ENCODE peak calls at places on chromosomes 4 and X, in six cellular contexts. One of them, this sample, is unnamed.
A peak's percentile ranks its signal among the peaks of the same experiment; 100 is the strongest.

GRCh38 chr4:15653864-15654391 is 1.2 kb downstream of the FBXL5 start:
- DNase-seq in mammary epithelial cell: peak; percentile 66
- DNase-seq in caudate nucleus: no peak
- DNase-seq in CD8-positive, alpha-beta T cell: no peak
- DNase-seq in lung: no peak
- DNase-seq in tibial artery: no peak
- DNase-seq in this sample: no peak

GRCh38 chrX:63922221-63922620 is 137.2 kb upstream of the ARHGEF9 start:
- DNase-seq in mammary epithelial cell: peak; percentile 9
- DNase-seq in caudate nucleus: no peak
- DNase-seq in CD8-positive, alpha-beta T cell: no peak
- DNase-seq in lung: no peak
- DNase-seq in tibial artery: no peak
- DNase-seq in this sample: no peak

GRCh38 chrX:80576815-80577533 is 156.7 kb downstream of the TENT5D start:
- DNase-seq in mammary epithelial cell: no peak
- DNase-seq in caudate nucleus: no peak
- DNase-seq in CD8-positive, alpha-beta T cell: no peak
- DNase-seq in lung: no peak
- DNase-seq in tibial artery: no peak
- DNase-seq in this sample: no peak

GRCh38 chrX:133958997-133959688 is 26.3 kb downstream of the GPC3 start:
- DNase-seq in mammary epithelial cell: no peak
- DNase-seq in caudate nucleus: no peak
- DNase-seq in CD8-positive, alpha-beta T cell: no peak
- DNase-seq in lung: no peak
- DNase-seq in tibial artery: no peak
- DNase-seq in this sample: no peak

GRCh38 chr4:172850838-172851237 is 317.8 kb upstream of the GALNT7 start:
- DNase-seq in mammary epithelial cell: peak; percentile 88
- DNase-seq in caudate nucleus: no peak
- DNase-seq in CD8-positive, alpha-beta T cell: no peak
- DNase-seq in lung: no peak
- DNase-seq in tibial artery: no peak
- DNase-seq in this sample: peak; percentile 68

GRCh38 chr4:176534566-176534965 is 214.8 kb downstream of the SPCS3 start:
- DNase-seq in mammary epithelial cell: peak; percentile 57
- DNase-seq in caudate nucleus: no peak
- DNase-seq in CD8-positive, alpha-beta T cell: no peak
- DNase-seq in lung: no peak
- DNase-seq in tibial artery: no peak
- DNase-seq in this sample: peak; percentile 34

GRCh38 chr4:791866-792630 is 33.9 kb downstream of the CPLX1 start:
- DNase-seq in mammary epithelial cell: no peak
- DNase-seq in caudate nucleus: no peak
- DNase-seq in CD8-positive, alpha-beta T cell: no peak
- DNase-seq in lung: no peak
- DNase-seq in tibial artery: no peak
- DNase-seq in this sample: no peak

GRCh38 chr4:53012738-53013137 is 150.6 kb downstream of the RASL11B start:
- DNase-seq in mammary epithelial cell: no peak
- DNase-seq in caudate nucleus: no peak
- DNase-seq in CD8-positive, alpha-beta T cell: no peak
- DNase-seq in lung: no peak
- DNase-seq in tibial artery: no peak
- DNase-seq in this sample: no peak

GRCh38 chr4:80201326-80202151 is 4.2 kb downstream of the PRDM8 start:
- DNase-seq in mammary epithelial cell: no peak
- DNase-seq in caudate nucleus: no peak
- DNase-seq in CD8-positive, alpha-beta T cell: peak; percentile 52
- DNase-seq in lung: no peak
- DNase-seq in tibial artery: peak; percentile 37
- DNase-seq in this sample: no peak

GRCh38 chr4:84928089-84928488 is 38.4 kb downstream of the WDFY3 start:
- DNase-seq in mammary epithelial cell: no peak
- DNase-seq in caudate nucleus: no peak
- DNase-seq in CD8-positive, alpha-beta T cell: no peak
- DNase-seq in lung: no peak
- DNase-seq in tibial artery: no peak
- DNase-seq in this sample: no peak

GRCh38 chrX:136035663-136036062 is 50.4 kb downstream of the SLC9A6 start:
- DNase-seq in mammary epithelial cell: no peak
- DNase-seq in caudate nucleus: no peak
- DNase-seq in CD8-positive, alpha-beta T cell: no peak
- DNase-seq in lung: no peak
- DNase-seq in tibial artery: no peak
- DNase-seq in this sample: no peak

GRCh38 chrX:136034622-136035021 is 49.4 kb downstream of the SLC9A6 start:
- DNase-seq in mammary epithelial cell: no peak
- DNase-seq in caudate nucleus: no peak
- DNase-seq in CD8-positive, alpha-beta T cell: no peak
- DNase-seq in lung: no peak
- DNase-seq in tibial artery: no peak
- DNase-seq in this sample: no peak

GRCh38 chrX:136030357-136031225 is 45.4 kb downstream of the SLC9A6 start:
- DNase-seq in mammary epithelial cell: no peak
- DNase-seq in caudate nucleus: no peak
- DNase-seq in CD8-positive, alpha-beta T cell: no peak
- DNase-seq in lung: no peak
- DNase-seq in tibial artery: peak; percentile 70
- DNase-seq in this sample: no peak

GRCh38 chrX:136031626-136032025 is 46.4 kb downstream of the SLC9A6 start:
- DNase-seq in mammary epithelial cell: no peak
- DNase-seq in caudate nucleus: no peak
- DNase-seq in CD8-positive, alpha-beta T cell: no peak
- DNase-seq in lung: no peak
- DNase-seq in tibial artery: no peak
- DNase-seq in this sample: no peak

DNA sequence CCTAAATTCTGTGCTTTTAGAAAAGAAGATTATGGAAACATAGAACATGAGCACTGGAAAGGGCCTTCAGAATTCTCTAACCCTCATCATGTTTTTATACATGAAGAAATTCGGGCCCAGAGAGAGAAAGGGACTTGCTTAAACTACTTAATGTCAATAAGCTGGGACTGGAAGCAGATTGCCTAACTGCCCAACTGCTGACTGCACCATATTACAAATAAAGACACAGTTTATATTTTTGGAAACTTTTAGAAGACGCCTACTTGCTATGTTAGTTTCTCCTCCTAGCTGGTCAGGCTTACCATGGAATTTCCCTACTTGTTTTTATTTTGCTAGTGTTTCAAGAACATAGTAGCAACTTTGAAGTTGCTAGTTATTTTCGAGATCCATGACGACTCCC is 47.1 kb downstream of the SLC9A6 start:
- DNase-seq in mammary epithelial cell: no peak
- DNase-seq in caudate nucleus: no peak
- DNase-seq in CD8-positive, alpha-beta T cell: no peak
- DNase-seq in lung: no peak
- DNase-seq in tibial artery: peak; percentile 52
- DNase-seq in this sample: no peak
- H3K27ac ChIP-seq in mammary epithelial cell: no peak overlapping the region
- H3K27ac ChIP-seq in caudate nucleus: no peak overlapping the region
- H3K27ac ChIP-seq in CD8-positive, alpha-beta T cell: no peak overlapping the region
- H3K27ac ChIP-seq in lung: no peak overlapping the region
- H3K27ac ChIP-seq in tibial artery: peak overlapping the region; percentile 81
- H3K27ac ChIP-seq in this sample: no peak overlapping the region

GRCh38 chr4:125003840-125004239 is 291.3 kb upstream of the ANKRD50 start:
- DNase-seq in mammary epithelial cell: no peak
- DNase-seq in caudate nucleus: no peak
- DNase-seq in CD8-positive, alpha-beta T cell: no peak
- DNase-seq in lung: no peak
- DNase-seq in tibial artery: no peak
- DNase-seq in this sample: no peak

DNA sequence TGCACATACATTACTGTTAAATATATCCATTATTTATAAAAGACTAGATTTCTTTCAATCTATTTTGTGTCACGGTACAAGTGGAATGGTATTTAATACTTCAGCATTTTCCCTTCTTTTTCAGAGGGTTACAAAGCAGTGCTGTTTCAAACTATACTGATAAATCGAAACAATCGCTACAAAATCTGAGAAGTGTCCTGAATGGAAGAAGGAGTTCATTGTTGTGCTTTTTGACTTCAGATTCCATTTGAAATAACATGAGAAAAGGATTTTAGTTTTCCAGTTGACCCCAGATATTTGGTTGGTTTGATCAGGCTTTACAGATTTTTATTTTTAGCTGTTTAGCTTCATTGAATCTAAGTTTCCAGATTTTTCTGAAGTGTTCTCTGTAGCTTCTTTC is 292.1 kb upstream of the ANKRD50 start:
- DNase-seq in mammary epithelial cell: no peak
- DNase-seq in caudate nucleus: no peak
- DNase-seq in CD8-positive, alpha-beta T cell: no peak
- DNase-seq in lung: no peak
- DNase-seq in tibial artery: no peak
- DNase-seq in this sample: no peak
- H3K27ac ChIP-seq in mammary epithelial cell: no peak overlapping the region
- H3K27ac ChIP-seq in caudate nucleus: no peak overlapping the region
- H3K27ac ChIP-seq in CD8-positive, alpha-beta T cell: no peak overlapping the region
- H3K27ac ChIP-seq in lung: no peak overlapping the region
- H3K27ac ChIP-seq in tibial artery: no peak overlapping the region
- H3K27ac ChIP-seq in this sample: no peak overlapping the region

GRCh38 chr4:119040711-119041185 is 94.9 kb upstream of the MYOZ2 start:
- DNase-seq in mammary epithelial cell: peak; percentile 83
- DNase-seq in caudate nucleus: no peak
- DNase-seq in CD8-positive, alpha-beta T cell: no peak
- DNase-seq in lung: no peak
- DNase-seq in tibial artery: no peak
- DNase-seq in this sample: no peak

GRCh38 chr4:119044919-119045318 is 90.7 kb upstream of the MYOZ2 start:
- DNase-seq in mammary epithelial cell: no peak
- DNase-seq in caudate nucleus: no peak
- DNase-seq in CD8-positive, alpha-beta T cell: no peak
- DNase-seq in lung: no peak
- DNase-seq in tibial artery: no peak
- DNase-seq in this sample: no peak

GRCh38 chr4:119040261-119040660 is 95.4 kb upstream of the MYOZ2 start:
- DNase-seq in mammary epithelial cell: no peak
- DNase-seq in caudate nucleus: no peak
- DNase-seq in CD8-positive, alpha-beta T cell: no peak
- DNase-seq in lung: no peak
- DNase-seq in tibial artery: no peak
- DNase-seq in this sample: no peak

GRCh38 chr4:119039779-119040178 is 95.9 kb upstream of the MYOZ2 start:
- DNase-seq in mammary epithelial cell: no peak
- DNase-seq in caudate nucleus: no peak
- DNase-seq in CD8-positive, alpha-beta T cell: no peak
- DNase-seq in lung: no peak
- DNase-seq in tibial artery: no peak
- DNase-seq in this sample: no peak

GRCh38 chr4:119041951-119042560 is 93.6 kb upstream of the MYOZ2 start:
- DNase-seq in mammary epithelial cell: peak; percentile 68
- DNase-seq in caudate nucleus: peak; percentile 14
- DNase-seq in CD8-positive, alpha-beta T cell: peak; percentile 18
- DNase-seq in lung: peak; percentile 56
- DNase-seq in tibial artery: peak; percentile 45
- DNase-seq in this sample: no peak
- H3K27ac ChIP-seq in mammary epithelial cell: no peak overlapping the region
- H3K27ac ChIP-seq in caudate nucleus: no peak overlapping the region
- H3K27ac ChIP-seq in CD8-positive, alpha-beta T cell: no peak overlapping the region
- H3K27ac ChIP-seq in lung: no peak overlapping the region
- H3K27ac ChIP-seq in tibial artery: peak overlapping the region; percentile 86
- H3K27ac ChIP-seq in this sample: no peak overlapping the region

DNA sequence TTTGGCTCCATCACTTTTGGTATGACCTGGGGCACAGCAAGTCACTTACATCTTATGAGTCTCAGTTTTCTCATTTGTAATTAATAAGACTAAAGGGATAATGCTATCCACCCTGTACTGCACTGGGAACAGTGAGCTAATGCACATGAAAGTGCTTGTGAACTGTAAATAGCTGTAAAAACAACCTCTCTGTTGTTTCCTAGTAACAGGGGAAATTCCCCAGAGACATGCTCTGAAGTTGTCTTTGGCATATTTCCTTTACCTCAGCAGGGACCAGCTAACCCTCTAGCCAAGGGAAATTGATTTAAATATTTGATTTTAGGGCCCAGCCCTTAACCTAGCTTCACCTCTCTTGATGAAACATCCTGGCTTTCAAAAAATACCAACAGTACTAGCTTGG is 6.1 kb upstream of the CYSLTR1 start:
- DNase-seq in mammary epithelial cell: no peak
- DNase-seq in caudate nucleus: no peak
- DNase-seq in CD8-positive, alpha-beta T cell: no peak
- DNase-seq in lung: no peak
- DNase-seq in tibial artery: no peak
- DNase-seq in this sample: no peak
- H3K27ac ChIP-seq in mammary epithelial cell: no peak overlapping the region
- H3K27ac ChIP-seq in caudate nucleus: no peak overlapping the region
- H3K27ac ChIP-seq in CD8-positive, alpha-beta T cell: no peak overlapping the region
- H3K27ac ChIP-seq in lung: no peak overlapping the region
- H3K27ac ChIP-seq in tibial artery: no peak overlapping the region
- H3K27ac ChIP-seq in this sample: no peak overlapping the region

GRCh38 chrX:13467243-13467642 is 102.2 kb upstream of the EGFL6 start:
- DNase-seq in mammary epithelial cell: no peak
- DNase-seq in caudate nucleus: no peak
- DNase-seq in CD8-positive, alpha-beta T cell: no peak
- DNase-seq in lung: no peak
- DNase-seq in tibial artery: no peak
- DNase-seq in this sample: no peak

GRCh38 chrX:13468096-13468495 is 101.3 kb upstream of the EGFL6 start:
- DNase-seq in mammary epithelial cell: no peak
- DNase-seq in caudate nucleus: no peak
- DNase-seq in CD8-positive, alpha-beta T cell: no peak
- DNase-seq in lung: no peak
- DNase-seq in tibial artery: no peak
- DNase-seq in this sample: no peak

GRCh38 chrX:13464599-13465275 is 104.7 kb upstream of the EGFL6 start:
- DNase-seq in mammary epithelial cell: no peak
- DNase-seq in caudate nucleus: no peak
- DNase-seq in CD8-positive, alpha-beta T cell: no peak
- DNase-seq in lung: no peak
- DNase-seq in tibial artery: no peak
- DNase-seq in this sample: no peak

GRCh38 chrX:13463608-13464007 is 105.8 kb upstream of the EGFL6 start:
- DNase-seq in mammary epithelial cell: peak; percentile 53
- DNase-seq in caudate nucleus: no peak
- DNase-seq in CD8-positive, alpha-beta T cell: no peak
- DNase-seq in lung: no peak
- DNase-seq in tibial artery: peak; percentile 54
- DNase-seq in this sample: peak; percentile 43
- H3K27ac ChIP-seq in mammary epithelial cell: no peak overlapping the region
- H3K27ac ChIP-seq in caudate nucleus: no peak overlapping the region
- H3K27ac ChIP-seq in CD8-positive, alpha-beta T cell: no peak overlapping the region
- H3K27ac ChIP-seq in lung: no peak overlapping the region
- H3K27ac ChIP-seq in tibial artery: peak overlapping the region; percentile 37
- H3K27ac ChIP-seq in this sample: peak overlapping the region; percentile 74

DNA sequence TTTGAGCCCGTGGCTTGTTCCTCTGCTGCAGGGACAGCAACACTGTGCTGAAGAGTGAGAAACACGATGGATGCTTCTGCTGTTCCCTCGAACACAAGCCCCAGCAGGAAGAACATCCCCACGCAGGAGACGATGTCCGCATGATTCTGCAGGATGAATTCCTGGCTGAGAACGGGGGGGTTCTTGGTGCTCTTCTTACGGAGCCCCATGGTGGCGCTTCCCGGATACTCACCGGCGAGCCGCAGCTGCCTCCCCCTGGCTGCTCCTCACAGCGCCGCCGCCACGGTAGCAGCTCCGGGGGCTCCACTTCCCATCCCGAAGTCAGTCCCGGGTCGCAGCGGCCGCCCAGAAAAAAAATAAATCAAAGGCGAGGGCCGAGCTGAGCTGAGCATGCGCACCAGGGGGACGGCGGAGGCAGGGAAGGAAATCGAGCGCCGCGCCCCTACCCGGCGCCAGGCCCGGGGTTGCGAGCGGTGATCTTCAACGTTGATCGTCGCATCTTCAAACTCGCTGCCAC is at the start of gene TRAM1L1:
- DNase-seq in mammary epithelial cell: peak; percentile 41
- DNase-seq in caudate nucleus: peak; percentile 64
- DNase-seq in CD8-positive, alpha-beta T cell: no peak
- DNase-seq in lung: peak; percentile 58
- DNase-seq in tibial artery: peak; percentile 18
- DNase-seq in this sample: no peak
- H3K27ac ChIP-seq in mammary epithelial cell: no peak within 1 kb of the TSS
- H3K27ac ChIP-seq in caudate nucleus: peak within 1 kb of the TSS; percentile 71
- H3K27ac ChIP-seq in CD8-positive, alpha-beta T cell: no peak within 1 kb of the TSS
- H3K27ac ChIP-seq in lung: no peak within 1 kb of the TSS
- H3K27ac ChIP-seq in tibial artery: no peak within 1 kb of the TSS
- H3K27ac ChIP-seq in this sample: no peak within 1 kb of the TSS

This sample was measured in epithelial cell of prostate.